ENCODE peak calls at places on chromosomes 13 and 19, in five cellular contexts. One of them, this sample, is unnamed. For H3K4me1, the result is how much of the 10 kb centered on the place peaks cover.

GRCh38 chr19:18789883-18790565 is 1.1 kb downstream of the COMP start:
- DNase-seq in uterus: no peak
- DNase-seq in right lobe of liver: no peak
- DNase-seq in stomach: no peak
- DNase-seq in tibial nerve: no peak
- DNase-seq in this sample: peak

GRCh38 chr13:111909971-111910671 is 156.8 kb upstream of the SOX1 start:
- DNase-seq in uterus: no peak
- DNase-seq in right lobe of liver: no peak
- DNase-seq in stomach: no peak
- DNase-seq in tibial nerve: no peak
- DNase-seq in this sample: no peak

GRCh38 chr19:38657633-38658222 is 10.3 kb downstream of the ACTN4 start:
- DNase-seq in uterus: no peak
- DNase-seq in right lobe of liver: no peak
- DNase-seq in stomach: no peak
- DNase-seq in tibial nerve: no peak
- DNase-seq in this sample: no peak

GRCh38 chr13:110965038-110965754 is 50.3 kb upstream of the ANKRD10 start:
- DNase-seq in uterus: no peak
- DNase-seq in right lobe of liver: no peak
- DNase-seq in stomach: no peak
- DNase-seq in tibial nerve: no peak
- DNase-seq in this sample: no peak

GRCh38 chr19:34428549-34429285 is 536 bp downstream of the UBA2 start:
- DNase-seq in uterus: peak
- DNase-seq in right lobe of liver: peak
- DNase-seq in stomach: peak
- DNase-seq in tibial nerve: peak
- DNase-seq in this sample: peak

GRCh38 chr19:11405846-11406643 is 13.1 kb downstream of the RGL3 start:
- DNase-seq in uterus: no peak
- DNase-seq in right lobe of liver: no peak
- DNase-seq in stomach: no peak
- DNase-seq in tibial nerve: no peak
- DNase-seq in this sample: no peak

GRCh38 chr19:30226464-30227070 is 145.6 kb upstream of the ZNF536 start:
- DNase-seq in uterus: no peak
- DNase-seq in right lobe of liver: no peak
- DNase-seq in stomach: no peak
- DNase-seq in tibial nerve: no peak
- DNase-seq in this sample: peak

GRCh38 chr13:105370011-105370645 is 1165.3 kb downstream of the EFNB2 start:
- DNase-seq in uterus: no peak
- DNase-seq in right lobe of liver: no peak
- DNase-seq in stomach: no peak
- DNase-seq in tibial nerve: no peak
- DNase-seq in this sample: no peak

GRCh38 chr13:42174344-42175162 is 97.4 kb upstream of the AKAP11 start:
- DNase-seq in uterus: no peak
- DNase-seq in right lobe of liver: no peak
- DNase-seq in stomach: no peak
- DNase-seq in tibial nerve: no peak
- DNase-seq in this sample: peak

GRCh38 chr19:50204811-50205675 is 1.6 kb downstream of the MYH14 start:
- DNase-seq in uterus: no peak
- DNase-seq in right lobe of liver: peak
- DNase-seq in stomach: peak
- DNase-seq in tibial nerve: no peak
- DNase-seq in this sample: no peak

GRCh38 chr19:1411255-1412191 is 4.1 kb downstream of the DAZAP1 start:
- DNase-seq in uterus: no peak
- DNase-seq in right lobe of liver: no peak
- DNase-seq in stomach: no peak
- DNase-seq in tibial nerve: no peak
- DNase-seq in this sample: peak

GRCh38 chr19:38638461-38638860 is 9.0 kb upstream of the ACTN4 start:
- DNase-seq in uterus: no peak
- DNase-seq in right lobe of liver: no peak
- DNase-seq in stomach: no peak
- DNase-seq in tibial nerve: no peak
- DNase-seq in this sample: no peak

GRCh38 chr19:17999685-18000479 is 8.1 kb upstream of the ARRDC2 start:
- DNase-seq in uterus: no peak
- DNase-seq in right lobe of liver: peak
- DNase-seq in stomach: no peak
- DNase-seq in tibial nerve: no peak
- DNase-seq in this sample: no peak

GRCh38 chr13:28401303-28402056 is 93.4 kb downstream of the FLT1 start:
- DNase-seq in uterus: no peak
- DNase-seq in right lobe of liver: no peak
- DNase-seq in stomach: no peak
- DNase-seq in tibial nerve: no peak
- DNase-seq in this sample: no peak

GRCh38 chr19:23254141-23254910 is 4.1 kb upstream of the ZNF724 start:
- DNase-seq in uterus: no peak
- DNase-seq in right lobe of liver: no peak
- DNase-seq in stomach: no peak
- DNase-seq in tibial nerve: no peak
- DNase-seq in this sample: no peak

GRCh38 chr19:19418548-19419260 is 13.2 kb downstream of the GATAD2A start:
- DNase-seq in uterus: no peak
- DNase-seq in right lobe of liver: no peak
- DNase-seq in stomach: no peak
- DNase-seq in tibial nerve: no peak
- DNase-seq in this sample: no peak

GRCh38 chr19:34475026-34475974 is 6.3 kb upstream of the WTIP start:
- DNase-seq in uterus: no peak
- DNase-seq in right lobe of liver: no peak
- DNase-seq in stomach: no peak
- DNase-seq in tibial nerve: no peak
- DNase-seq in this sample: no peak

GRCh38 chr13:111114362-111115050 is 604 bp upstream of the ARHGEF7 start:
- DNase-seq in uterus: peak
- DNase-seq in right lobe of liver: peak
- DNase-seq in stomach: no peak
- DNase-seq in tibial nerve: peak
- DNase-seq in this sample: peak

GRCh38 chr19:55256562-55257460 is 2.0 kb downstream of the PPP6R1 start:
- DNase-seq in uterus: no peak
- DNase-seq in right lobe of liver: no peak
- DNase-seq in stomach: no peak
- DNase-seq in tibial nerve: no peak
- DNase-seq in this sample: no peak

GRCh38 chr19:50547385-50548190 is 20.6 kb downstream of the LRRC4B start:
- DNase-seq in uterus: no peak
- DNase-seq in right lobe of liver: no peak
- DNase-seq in stomach: no peak
- DNase-seq in tibial nerve: no peak
- DNase-seq in this sample: no peak

GRCh38 chr19:9847087-9847671 is 12.1 kb downstream of the PIN1 start:
- DNase-seq in uterus: peak
- DNase-seq in right lobe of liver: no peak
- DNase-seq in stomach: peak
- DNase-seq in tibial nerve: no peak
- DNase-seq in this sample: peak

GRCh38 chr19:3893509-3894179 is 13.2 kb downstream of the ATCAY start:
- DNase-seq in uterus: no peak
- DNase-seq in right lobe of liver: no peak
- DNase-seq in stomach: peak
- DNase-seq in tibial nerve: no peak
- DNase-seq in this sample: no peak

GRCh38 chr13:72521965-72522661 is 205.3 kb downstream of the MZT1 start:
- DNase-seq in uterus: no peak
- DNase-seq in right lobe of liver: no peak
- DNase-seq in stomach: peak
- DNase-seq in tibial nerve: no peak
- DNase-seq in this sample: peak

GRCh38 chr13:94967183-94968039 is 255.1 kb upstream of the SOX21 start:
- DNase-seq in uterus: no peak
- DNase-seq in right lobe of liver: peak
- DNase-seq in stomach: peak
- DNase-seq in tibial nerve: no peak
- DNase-seq in this sample: no peak

GRCh38 chr19:43697295-43697694 is 18.6 kb upstream of the IRGC start:
- DNase-seq in uterus: no peak
- DNase-seq in right lobe of liver: no peak
- DNase-seq in stomach: no peak
- DNase-seq in tibial nerve: no peak
- DNase-seq in this sample: no peak

DNA sequence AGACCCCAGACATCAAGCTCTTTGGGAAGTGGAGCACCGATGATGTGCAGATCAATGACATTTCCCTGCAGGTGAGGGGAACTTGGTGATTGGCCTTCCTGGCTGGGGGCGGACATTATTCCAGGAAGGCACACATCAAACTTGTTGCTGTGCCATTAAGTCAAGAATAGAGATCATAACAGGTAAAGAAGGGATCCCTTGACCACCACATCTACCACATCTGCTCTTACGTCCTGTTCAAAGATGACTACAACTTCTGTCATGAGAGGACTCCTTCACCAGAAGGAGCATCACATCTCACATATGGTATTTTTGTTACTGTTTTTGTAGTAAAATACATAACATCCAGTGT is 1.1 kb downstream of the RPS5 start:
- DNase-seq in uterus: no peak
- DNase-seq in right lobe of liver: no peak
- DNase-seq in stomach: no peak
- DNase-seq in tibial nerve: no peak
- DNase-seq in this sample: no peak
- H3K4me3 ChIP-seq in uterus: no peak
- H3K4me3 ChIP-seq in right lobe of liver: peak
- H3K4me3 ChIP-seq in stomach: peak
- H3K4me3 ChIP-seq in tibial nerve: peak
- H3K4me3 ChIP-seq in this sample: no peak

GRCh38 chr13:32824671-32825070 is 191.6 kb upstream of the KL start:
- DNase-seq in uterus: no peak
- DNase-seq in right lobe of liver: no peak
- DNase-seq in stomach: no peak
- DNase-seq in tibial nerve: no peak
- DNase-seq in this sample: no peak

GRCh38 chr13:32824061-32824460 is 192.2 kb upstream of the KL start:
- DNase-seq in uterus: no peak
- DNase-seq in right lobe of liver: no peak
- DNase-seq in stomach: no peak
- DNase-seq in tibial nerve: no peak
- DNase-seq in this sample: no peak

GRCh38 chr13:32825481-32825880 is 190.7 kb upstream of the KL start:
- DNase-seq in uterus: no peak
- DNase-seq in right lobe of liver: no peak
- DNase-seq in stomach: no peak
- DNase-seq in tibial nerve: no peak
- DNase-seq in this sample: no peak

GRCh38 chr13:32823597-32823996 is 192.6 kb upstream of the KL start:
- DNase-seq in uterus: no peak
- DNase-seq in right lobe of liver: no peak
- DNase-seq in stomach: no peak
- DNase-seq in tibial nerve: no peak
- DNase-seq in this sample: no peak

DNA sequence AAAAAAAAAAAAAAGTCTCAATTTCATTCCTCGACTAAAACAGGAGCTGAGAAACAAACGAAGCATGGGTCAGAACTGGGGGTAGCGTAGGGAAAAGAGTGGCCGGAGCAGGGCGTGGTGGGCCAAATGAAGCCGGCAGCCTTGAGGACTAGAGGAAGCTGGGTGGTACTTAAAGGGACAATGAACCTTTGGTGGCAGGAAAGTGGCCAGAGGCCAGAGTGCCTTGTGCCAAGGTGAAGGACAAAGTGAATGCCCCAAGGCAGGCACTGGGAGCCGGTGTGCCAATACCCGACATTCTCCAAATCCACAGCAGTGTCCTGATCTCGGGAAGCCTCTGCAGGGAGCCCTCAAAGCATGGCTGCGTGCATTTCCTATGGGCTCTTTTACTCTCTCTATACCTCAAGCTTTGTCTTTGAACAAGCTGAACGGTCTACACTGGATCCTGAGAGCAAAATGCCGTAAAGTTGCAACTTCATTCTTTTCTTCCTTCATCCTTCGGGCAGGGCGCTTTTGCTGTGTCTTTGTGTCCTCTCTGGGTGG is 195.0 kb upstream of the KL start:
- DNase-seq in uterus: no peak
- DNase-seq in right lobe of liver: no peak
- DNase-seq in stomach: no peak
- DNase-seq in tibial nerve: no peak
- DNase-seq in this sample: no peak
- H3K4me1 ChIP-seq in uterus: under half
- H3K4me1 ChIP-seq in right lobe of liver: under half
- H3K4me1 ChIP-seq in stomach: under half
- H3K4me1 ChIP-seq in tibial nerve: under half
- H3K4me1 ChIP-seq in this sample: under half

GRCh38 chr13:40666058-40666904 is at the start of gene FOXO1:
- DNase-seq in uterus: peak
- DNase-seq in right lobe of liver: peak
- DNase-seq in stomach: peak
- DNase-seq in tibial nerve: peak
- DNase-seq in this sample: peak
- TF ChIP-seq POLR2A in uterus: peak
- TF ChIP-seq POLR2A in right lobe of liver: peak
- TF ChIP-seq POLR2A in stomach: no peak
- TF ChIP-seq POLR2A in tibial nerve: peak
- TF ChIP-seq POLR2A in this sample: peak

GRCh38 chr13:46896346-46897138 is at the start of gene HTR2A:
- DNase-seq in uterus: peak
- DNase-seq in right lobe of liver: peak
- DNase-seq in stomach: peak
- DNase-seq in tibial nerve: no peak
- DNase-seq in this sample: no peak
- H3K4me3 ChIP-seq in uterus: peak
- H3K4me3 ChIP-seq in right lobe of liver: peak
- H3K4me3 ChIP-seq in stomach: peak
- H3K4me3 ChIP-seq in tibial nerve: peak
- H3K4me3 ChIP-seq in this sample: no peak

GRCh38 chr13:50596103-50596502 is 247.4 kb downstream of the DLEU7 start:
- DNase-seq in uterus: no peak
- DNase-seq in right lobe of liver: no peak
- DNase-seq in stomach: no peak
- DNase-seq in tibial nerve: no peak
- DNase-seq in this sample: no peak
- H3K4me1 ChIP-seq in uterus: under half
- H3K4me1 ChIP-seq in right lobe of liver: under half
- H3K4me1 ChIP-seq in stomach: under half
- H3K4me1 ChIP-seq in tibial nerve: under half
- H3K4me1 ChIP-seq in this sample: under half

DNA sequence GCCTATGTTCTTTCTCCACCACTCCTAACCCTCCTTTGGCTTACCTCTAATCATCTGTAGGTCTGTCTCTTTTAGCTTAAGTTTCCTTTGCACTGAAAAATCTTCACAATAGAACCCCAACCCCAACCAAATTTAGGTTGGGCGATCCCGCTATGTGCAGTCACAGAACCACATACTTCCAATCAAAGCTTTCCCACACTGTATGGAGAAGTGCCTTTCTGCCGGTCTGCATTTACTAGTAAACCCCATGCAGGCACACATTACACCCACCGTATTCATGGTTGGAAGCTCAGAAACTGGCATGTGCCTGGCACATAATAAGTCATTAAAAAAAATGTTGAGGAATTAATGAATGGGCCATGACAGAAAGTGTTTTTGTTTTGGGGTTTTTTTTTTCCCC is 158.4 kb downstream of the KLF12 start:
- DNase-seq in uterus: no peak
- DNase-seq in right lobe of liver: no peak
- DNase-seq in stomach: no peak
- DNase-seq in tibial nerve: no peak
- DNase-seq in this sample: no peak
- TF ChIP-seq POLR2A in uterus: no peak
- TF ChIP-seq POLR2A in right lobe of liver: no peak
- TF ChIP-seq POLR2A in stomach: no peak
- TF ChIP-seq POLR2A in tibial nerve: no peak
- TF ChIP-seq POLR2A in this sample: no peak

This sample was measured in adrenal gland.